ENCODE peak calls at places on chromosomes 7 and 10, in five cellular contexts. T, R, Z, W and V are unnamed samples.

GRCh38 chr10:99888623-99889022 is 106.2 kb downstream of the ABCC2 start:
- DNase-seq in R (no peak), Z (no peak), T (no peak), W (peak; percentile 77), V (no peak)

GRCh38 chr7:33061282-33061928 is 1.2 kb downstream of the NT5C3A start:
- DNase-seq in T (no peak), W (no peak), Z (no peak), R (no peak), V (no peak)

GRCh38 chr7:107948645-107949442 is 54.1 kb downstream of the LAMB1 start:
- DNase-seq in R (no peak), W (peak; percentile 94), T (no peak), Z (peak; percentile 78), V (no peak)

GRCh38 chr7:137164251-137164650 is 179.3 kb downstream of the PTN start:
- DNase-seq in R (no peak), Z (no peak), T (no peak), W (no peak), V (no peak)

GRCh38 chr10:73991203-73991602 is 6.7 kb upstream of the VCL start:
- DNase-seq in Z (no peak), W (no peak), R (no peak), T (no peak), V (no peak)

GRCh38 chr7:2510909-2511768 is 8.4 kb upstream of the LFNG start:
- DNase-seq in R (no peak), W (no peak), Z (no peak), T (no peak), V (no peak)

GRCh38 chr7:136956232-136956631 is 87.8 kb downstream of the CHRM2 start:
- DNase-seq in R (no peak), W (peak; percentile 87), T (no peak), Z (peak; percentile 70), V (no peak)

GRCh38 chr7:47183896-47184629 is 397.8 kb downstream of the TNS3 start:
- DNase-seq in R (no peak), W (no peak), T (no peak), Z (no peak), V (no peak)

GRCh38 chr10:70603439-70603778 is 868 bp upstream of the PRF1 start:
- DNase-seq in T (no peak), Z (no peak), R (no peak), W (no peak), V (no peak)

GRCh38 chr10:102152545-102152890 is 329 bp downstream of the NOLC1 start:
- DNase-seq in R (no peak), T (no peak), W (peak; percentile 14), Z (no peak), V (no peak)

GRCh38 chr7:129949292-129950133 is 3.2 kb downstream of the UBE2H start:
- DNase-seq in R (peak; percentile 39), T (no peak), W (peak; percentile 85), Z (peak; percentile 91), V (peak; percentile 60)

GRCh38 chr10:62083868-62084267 is 182.4 kb downstream of the ARID5B start:
- DNase-seq in R (no peak), Z (peak; percentile 72), T (no peak), W (peak; percentile 84), V (no peak)

GRCh38 chr10:62082270-62082669 is 180.8 kb downstream of the ARID5B start:
- DNase-seq in W (no peak), Z (no peak), R (no peak), T (no peak), V (no peak)

GRCh38 chr10:62082729-62083412 is 181.4 kb downstream of the ARID5B start:
- DNase-seq in R (no peak), W (peak; percentile 74), Z (peak; percentile 75), T (no peak), V (no peak)

GRCh38 chr10:62084434-62084833 is 182.9 kb downstream of the ARID5B start:
- DNase-seq in R (no peak), Z (no peak), T (no peak), W (no peak), V (no peak)

DNA sequence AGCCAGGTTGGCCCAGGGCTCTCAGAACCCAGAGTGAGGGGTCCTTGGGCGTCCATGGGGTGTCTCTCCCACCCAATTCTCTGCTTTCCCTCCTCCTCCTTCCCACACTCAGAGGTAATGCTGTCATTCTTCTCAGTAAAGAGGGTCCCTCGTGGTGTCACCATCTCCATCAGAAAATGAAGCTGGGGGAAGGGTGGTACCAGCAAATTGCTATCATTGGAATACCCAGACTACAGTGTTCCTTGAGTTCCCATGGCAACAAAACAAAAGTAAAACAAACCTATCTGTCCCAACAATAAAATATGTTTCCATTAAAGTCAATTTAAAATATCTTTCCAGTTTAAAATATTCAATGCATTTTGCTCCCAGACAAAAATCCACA is 181.9 kb downstream of the ARID5B start:
- DNase-seq in Z (peak; percentile 79), T (no peak), R (no peak), W (no peak), V (no peak)
- H3K9ac ChIP-seq in Z (peak overlapping the region; percentile 87), T (no peak overlapping the region), R (no peak overlapping the region), W (peak overlapping the region; percentile 79), V (no peak overlapping the region)

DNA sequence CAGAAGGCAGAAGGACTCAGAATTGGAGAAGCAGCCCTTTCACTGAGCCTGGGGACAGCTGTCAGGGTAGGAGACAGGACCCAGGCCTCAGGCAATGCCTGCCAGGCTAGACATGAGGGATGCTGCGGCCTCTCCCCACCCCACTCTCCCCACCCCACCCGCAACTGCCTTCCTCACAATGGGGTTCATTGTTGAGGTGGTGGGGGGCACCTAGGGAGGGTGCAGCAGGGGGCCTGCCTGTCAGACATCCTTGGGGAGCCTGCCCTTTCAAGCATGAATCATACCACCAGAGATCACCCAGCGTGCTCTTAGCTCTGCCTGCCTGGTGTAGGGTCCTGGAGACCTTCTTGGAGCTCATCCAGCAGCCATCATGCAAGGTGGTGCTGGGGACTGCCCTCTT is at the start of gene C10orf62:
- DNase-seq in T (no peak), Z (no peak), W (no peak), R (no peak), V (no peak)
- H3K27ac ChIP-seq in T (no peak within 1 kb of the TSS), Z (no peak within 1 kb of the TSS), W (no peak within 1 kb of the TSS), R (no peak within 1 kb of the TSS), V (no peak within 1 kb of the TSS)

GRCh38 chr10:4654496-4654895 is 171.5 kb upstream of the AKR1E2 start:
- DNase-seq in R (no peak), T (no peak), W (no peak), Z (no peak), V (no peak)

GRCh38 chr10:4653160-4653559 is 172.8 kb upstream of the AKR1E2 start:
- DNase-seq in Z (no peak), T (no peak), R (no peak), W (no peak), V (no peak)

GRCh38 chr10:4652111-4653010 is 173.6 kb upstream of the AKR1E2 start:
- DNase-seq in W (no peak), R (no peak), Z (peak; percentile 17), T (no peak), V (no peak)

GRCh38 chr10:4656576-4657194 is 169.3 kb upstream of the AKR1E2 start:
- DNase-seq in R (peak; percentile 42), W (peak; percentile 67), T (no peak), Z (peak; percentile 73), V (peak; percentile 51)

DNA sequence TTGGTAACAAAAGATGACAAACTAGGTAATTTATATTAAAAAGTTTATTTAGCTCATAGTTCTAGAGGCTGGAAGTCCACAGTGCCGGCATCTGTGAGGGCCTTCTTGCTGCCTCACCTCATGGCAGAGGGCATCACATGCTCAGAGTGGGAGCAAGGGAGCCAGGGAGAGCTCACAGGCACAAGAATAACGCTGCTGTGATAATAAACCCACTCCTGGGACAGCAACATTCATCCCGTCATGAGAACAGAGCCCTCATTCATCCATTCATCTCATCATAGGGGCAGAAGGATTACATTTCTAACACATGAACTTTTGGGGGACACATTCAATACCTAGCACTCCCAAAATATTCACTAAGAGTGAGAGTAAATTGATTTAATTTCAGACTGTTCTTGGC is 170.6 kb upstream of the AKR1E2 start:
- DNase-seq in R (no peak), Z (no peak), T (no peak), W (no peak), V (no peak)
- H3K14ac ChIP-seq in R (no peak overlapping the region), Z (no peak overlapping the region), T (no peak overlapping the region), W (peak overlapping the region; percentile 10), V (no peak overlapping the region)

GRCh38 chr10:80188713-80189112 is 16.6 kb downstream of the ANXA11 start:
- DNase-seq in W (no peak), R (no peak), T (no peak), Z (no peak), V (no peak)
- H3K9ac ChIP-seq in W (no peak overlapping the region), R (no peak overlapping the region), T (no peak overlapping the region), Z (no peak overlapping the region), V (no peak overlapping the region)

DNA sequence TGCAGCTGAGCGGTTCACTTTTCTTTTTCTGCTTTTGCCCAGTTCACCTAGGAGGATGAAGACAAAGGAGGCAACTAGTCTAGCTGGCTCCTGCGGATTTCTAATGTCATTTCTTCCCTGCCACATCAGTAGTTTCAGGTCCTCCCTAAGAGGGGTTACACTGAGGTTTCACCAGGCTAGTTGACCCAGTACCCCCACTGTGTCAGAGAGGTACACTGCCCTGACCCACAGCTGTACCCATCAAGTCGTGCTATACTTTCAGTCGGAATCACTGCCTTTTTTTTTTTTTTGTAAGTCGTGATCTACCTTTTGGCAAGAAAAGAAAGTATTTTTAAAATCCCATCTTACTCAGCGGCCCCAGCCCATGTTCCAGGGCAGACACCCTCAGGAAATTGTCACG is 243.5 kb downstream of the CELF2 start:
- DNase-seq in R (no peak), W (no peak), T (no peak), Z (no peak), V (no peak)
- H3K27ac ChIP-seq in R (no peak overlapping the region), W (no peak overlapping the region), T (no peak overlapping the region), Z (no peak overlapping the region), V (no peak overlapping the region)